ENCODE peak calls at places on chromosomes 11 and 22, in seven cellular contexts. O, Q, F, L, I, N and J are unnamed samples.

GRCh38 chr11:86800076-86800955 is at the start of gene PRSS23:
- DNase-seq in L (no peak), N (peak; percentile 86), I (peak; percentile 86), F (peak; percentile 77), Q (peak; percentile 22), O (no peak), J (no peak)

GRCh38 chr22:45320326-45320976 is 10.7 kb downstream of the FAM118A start:
- DNase-seq in N (no peak), L (no peak), I (no peak), Q (no peak), O (no peak), F (no peak), J (no peak)

GRCh38 chr11:121431820-121432526 is 20.1 kb upstream of the SORL1 start:
- DNase-seq in O (no peak), F (no peak), I (no peak), L (no peak), Q (no peak), N (no peak), J (no peak)

GRCh38 chr11:69943066-69943465 is 123.8 kb upstream of the FGF3 start:
- DNase-seq in O (no peak), Q (no peak), I (peak; percentile 13), F (no peak), L (peak; percentile 41), N (no peak), J (no peak)

GRCh38 chr11:1573077-1573846 is 1.2 kb upstream of the DUSP8 start:
- DNase-seq in Q (no peak), N (no peak), L (no peak), F (peak; percentile 44), I (peak; percentile 66), O (no peak), J (no peak)

GRCh38 chr11:118917488-118918127 is 8.1 kb downstream of the BCL9L start:
- DNase-seq in I (peak; percentile 85), L (peak; percentile 74), O (no peak), F (no peak), N (no peak), Q (no peak), J (no peak)

GRCh38 chr22:49660321-49660720 is 167.4 kb downstream of the BRD1 start:
- DNase-seq in Q (no peak), L (no peak), F (no peak), O (no peak), N (no peak), I (no peak), J (no peak)

GRCh38 chr11:16572946-16573345 is 165.5 kb upstream of the C11orf58 start:
- DNase-seq in N (peak; percentile 8), I (peak; percentile 39), L (peak; percentile 6), Q (no peak), O (no peak), F (no peak), J (no peak)

GRCh38 chr11:133078591-133079179 is 453.6 kb downstream of the OPCML start:
- DNase-seq in O (no peak), Q (peak; percentile 40), I (peak; percentile 85), N (peak; percentile 76), L (peak; percentile 5), F (peak; percentile 74), J (no peak)

GRCh38 chr11:35622070-35622469 is 3.8 kb downstream of the FJX1 start:
- DNase-seq in O (no peak), Q (no peak), F (no peak), L (peak; percentile 6), N (no peak), I (peak; percentile 13), J (no peak)

GRCh38 chr11:57482782-57483569 is 22.6 kb downstream of the RTN4RL2 start:
- DNase-seq in F (peak; percentile 96), O (peak; percentile 35), I (peak; percentile 77), Q (peak; percentile 79), N (peak; percentile 92), L (no peak), J (no peak)

GRCh38 chr11:2766166-2766565 is 66.4 kb upstream of the KCNQ1OT1 start:
- DNase-seq in O (no peak), F (no peak), I (no peak), N (no peak), Q (no peak), L (no peak), J (no peak)

GRCh38 chr11:120302001-120302805 is 22.9 kb upstream of the TLCD5 start:
- DNase-seq in I (peak; percentile 13), Q (no peak), F (no peak), L (no peak), N (peak; percentile 47), O (no peak), J (no peak)

GRCh38 chr11:67543585-67543984 is 20.3 kb upstream of the CABP2 start:
- DNase-seq in O (no peak), N (no peak), F (no peak), L (no peak), Q (no peak), I (no peak), J (no peak)

GRCh38 chr11:116336540-116336939 is 436.2 kb downstream of the BUD13 start:
- DNase-seq in L (no peak), N (no peak), Q (no peak), F (peak; percentile 40), I (no peak), O (no peak), J (no peak)

GRCh38 chr11:1150095-1150494 is 7.7 kb upstream of the MUC5AC start:
- DNase-seq in N (no peak), I (no peak), Q (no peak), O (no peak), F (no peak), L (no peak), J (no peak)

GRCh38 chr22:50688448-50688847 is 15.8 kb downstream of the SHANK3 start:
- DNase-seq in F (peak; percentile 18), I (no peak), L (no peak), Q (no peak), N (peak; percentile 3), O (no peak), J (no peak)

GRCh38 chr11:77668760-77669159 is 31.2 kb upstream of the CLNS1A start:
- DNase-seq in O (no peak), F (no peak), L (no peak), I (no peak), N (no peak), Q (no peak), J (no peak)

GRCh38 chr22:17972385-17973181 is 51.8 kb downstream of the MICAL3 start:
- DNase-seq in Q (no peak), L (peak; percentile 84), N (peak; percentile 45), O (no peak), I (no peak), F (no peak), J (no peak)

GRCh38 chr11:115933564-115933963 is 429.3 kb upstream of the CADM1 start:
- DNase-seq in L (no peak), O (no peak), F (no peak), Q (no peak), I (no peak), N (no peak), J (no peak)

GRCh38 chr22:46479046-46479445 is 58.4 kb downstream of the CELSR1 start:
- DNase-seq in N (no peak), I (no peak), O (no peak), L (no peak), F (no peak), Q (no peak), J (no peak)

GRCh38 chr11:2592559-2593392 is 107.0 kb downstream of the KCNQ1OT1 start:
- DNase-seq in N (peak; percentile 8), O (no peak), I (no peak), L (no peak), Q (no peak), F (peak; percentile 14), J (no peak)

GRCh38 chr11:7871056-7871455 is 60.0 kb downstream of the OR10A6 start:
- DNase-seq in L (no peak), Q (no peak), N (no peak), O (no peak), F (no peak), I (no peak), J (no peak)

GRCh38 chr22:30806391-30806861 is 111.8 kb downstream of the OSBP2 start:
- DNase-seq in O (no peak), F (no peak), N (peak; percentile 62), I (peak; percentile 1), Q (no peak), L (peak; percentile 30), J (no peak)

GRCh38 chr11:127632971-127633680 is 632.6 kb upstream of the KIRREL3 start:
- DNase-seq in N (peak; percentile 33), L (no peak), O (no peak), F (no peak), Q (no peak), I (no peak), J (no peak)